ENCODE peak calls at places on chromosomes 11 and 22, in ten cellular contexts. C is neural progenitor cell, P is coronary artery, H is tibial artery, X is right atrium auricular region, G is psoas muscle, T is PC-3, M is endodermal cell, D is BJ, J is fibroblast of pulmonary artery. K is an unnamed sample.
A peak's percentile ranks its signal among the peaks of the same experiment; 100 is the strongest.

GRCh38 chr11:113470233-113470632 is 5.0 kb downstream of the DRD2 start:
- DNase-seq in C (peak; percentile 53), P (peak; percentile 17), H (no peak), X (no peak), G (no peak), T (no peak), M (peak; percentile 52), D (no peak), J (no peak), K (no peak)

GRCh38 chr22:42891008-42891407 is 33.9 kb upstream of the ARFGAP3 start:
- DNase-seq in C (no peak), P (no peak), H (no peak), X (no peak), G (no peak), T (no peak), M (no peak), D (no peak), J (no peak), K (no peak)

GRCh38 chr11:114440121-114440860 is 1.0 kb downstream of the REXO2 start:
- DNase-seq in C (peak; percentile 16), P (no peak), H (no peak), X (no peak), G (no peak), T (peak; percentile 29), M (no peak), D (no peak), J (peak; percentile 36), K (no peak)

GRCh38 chr11:27839226-27839913 is 139.1 kb upstream of the BDNF start:
- DNase-seq in C (no peak), P (no peak), H (no peak), X (no peak), G (no peak), T (peak; percentile 52), M (no peak), D (no peak), J (peak; percentile 43), K (peak; percentile 27)

GRCh38 chr11:99325807-99326206 is 305.1 kb downstream of the CNTN5 start:
- DNase-seq in C (no peak), P (no peak), H (no peak), X (no peak), G (no peak), T (peak; percentile 93), M (no peak), D (no peak), J (peak; percentile 96), K (peak; percentile 91)

GRCh38 chr11:103875855-103876510 is 160.5 kb upstream of the DDI1 start:
- DNase-seq in C (no peak), P (no peak), H (no peak), X (no peak), G (no peak), T (no peak), M (no peak), D (no peak), J (no peak), K (no peak)

GRCh38 chr11:76769645-76770586 is 13.2 kb upstream of the TSKU start:
- DNase-seq in C (no peak), P (no peak), H (no peak), X (no peak), G (no peak), T (peak; percentile 55), M (peak; percentile 86), D (no peak), J (peak; percentile 31), K (no peak)

GRCh38 chr22:21725956-21726649 is 9.5 kb downstream of the YPEL1 start:
- DNase-seq in C (no peak), P (no peak), H (no peak), X (no peak), G (no peak), T (no peak), M (no peak), D (no peak), J (no peak), K (no peak)

GRCh38 chr22:22210375-22210774 is 34.2 kb upstream of the VPREB1 start:
- DNase-seq in C (no peak), P (no peak), H (no peak), X (no peak), G (no peak), T (peak; percentile 79), M (no peak), D (peak; percentile 3), J (peak; percentile 54), K (peak; percentile 93)

GRCh38 chr11:17989306-17989705 is 23.5 kb downstream of the SERGEF start:
- DNase-seq in C (no peak), P (no peak), H (no peak), X (no peak), G (no peak), T (no peak), M (no peak), D (no peak), J (no peak), K (no peak)

DNA sequence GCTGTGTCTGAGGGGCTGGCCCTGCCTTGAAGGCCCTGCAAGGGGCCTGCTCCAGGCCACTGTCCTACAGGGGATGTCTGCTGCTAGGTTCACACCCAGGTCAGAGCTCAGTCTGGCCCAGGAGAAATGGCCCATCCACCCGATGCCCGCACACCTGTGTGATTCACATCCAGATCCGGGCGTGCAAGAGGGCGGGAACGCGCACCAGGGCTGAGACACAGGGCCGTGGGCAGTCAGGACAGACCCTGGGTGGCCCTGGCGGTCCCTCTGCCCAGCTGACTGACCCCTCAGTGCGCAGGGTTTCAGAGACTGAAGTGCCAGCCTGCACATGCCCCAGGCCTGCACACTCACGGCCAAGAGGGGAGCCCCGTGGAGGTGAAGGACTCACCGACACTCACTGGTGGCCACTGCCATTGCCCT is 7.4 kb downstream of the TOLLIP start:
- DNase-seq in C (no peak), P (peak; percentile 62), H (no peak), X (no peak), G (no peak), T (no peak), M (peak; percentile 29), D (no peak), J (no peak), K (no peak)
- H3K4me3 ChIP-seq in C (no peak overlapping the region), P (no peak overlapping the region), H (no peak overlapping the region), X (no peak overlapping the region), G (no peak overlapping the region), T (no peak overlapping the region), M (no peak overlapping the region), D (no peak overlapping the region), J (no peak overlapping the region), K (no peak overlapping the region)

GRCh38 chr11:81449588-81450155 is 1284.0 kb downstream of the FAM181B start:
- DNase-seq in C (no peak), P (no peak), H (no peak), X (no peak), G (no peak), T (no peak), M (no peak), D (no peak), J (no peak), K (peak; percentile 41)

DNA sequence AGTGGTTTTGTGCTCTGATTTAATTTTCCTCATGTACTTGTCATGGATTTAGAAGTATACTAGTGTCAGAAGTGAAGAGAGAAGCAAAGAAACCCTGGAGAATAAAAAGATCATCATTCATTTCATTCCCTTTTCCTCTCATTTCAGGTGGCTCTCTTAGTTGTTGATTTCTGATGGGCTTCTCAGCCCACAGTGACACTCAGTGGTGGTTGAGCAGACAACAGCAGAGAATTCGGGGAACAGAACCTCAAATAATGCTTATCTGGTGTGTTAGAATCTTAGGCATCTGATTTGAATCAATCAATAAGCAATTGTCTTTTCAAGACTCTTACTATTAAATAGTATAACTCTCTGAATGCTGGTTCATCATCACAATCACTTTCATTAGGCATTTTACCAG is 1289.4 kb downstream of the FAM181B start:
- DNase-seq in C (peak; percentile 34), P (no peak), H (no peak), X (no peak), G (no peak), T (no peak), M (peak; percentile 46), D (no peak), J (no peak), K (no peak)
- TF ChIP-seq CTCF in C (peak; percentile 55), P (no peak), H (no peak), X (peak; percentile 14), G (no peak), T (no peak), M (peak; percentile 78), D (no peak), J (no peak), K (peak; percentile 13)

GRCh38 chr11:101127699-101128570 is 1.7 kb downstream of the PGR start:
- DNase-seq in C (peak; percentile 58), P (peak; percentile 74), H (peak; percentile 47), X (peak; percentile 60), G (peak; percentile 59), T (no peak), M (peak; percentile 85), D (no peak), J (no peak), K (no peak)

GRCh38 chr11:101128571-101129202 is 926 bp downstream of the PGR start:
- DNase-seq in C (peak; percentile 36), P (peak; percentile 73), H (peak; percentile 24), X (no peak), G (peak; percentile 52), T (no peak), M (no peak), D (no peak), J (no peak), K (no peak)

GRCh38 chr11:101126551-101127347 is 2.9 kb downstream of the PGR start:
- DNase-seq in C (peak; percentile 58), P (peak; percentile 74), H (peak; percentile 68), X (peak; percentile 63), G (peak; percentile 59), T (no peak), M (peak; percentile 67), D (no peak), J (peak; percentile 25), K (no peak)

GRCh38 chr11:101127348-101127698 is 2.3 kb downstream of the PGR start:
- DNase-seq in C (peak; percentile 64), P (peak; percentile 73), H (peak; percentile 20), X (no peak), G (peak; percentile 54), T (no peak), M (peak; percentile 84), D (no peak), J (no peak), K (no peak)

GRCh38 chr11:101129203-101129943 is at the start of gene PGR:
- DNase-seq in C (peak; percentile 70), P (peak; percentile 73), H (peak; percentile 69), X (peak; percentile 62), G (peak; percentile 49), T (no peak), M (peak; percentile 72), D (no peak), J (no peak), K (no peak)
- H3K4me3 ChIP-seq in C (peak within 1 kb of the TSS; percentile 49), P (peak within 1 kb of the TSS; percentile 78), H (peak within 1 kb of the TSS; percentile 82), X (peak within 1 kb of the TSS; percentile 58), G (peak within 1 kb of the TSS; percentile 64), T (no peak within 1 kb of the TSS), M (peak within 1 kb of the TSS; percentile 74), D (no peak within 1 kb of the TSS), J (peak within 1 kb of the TSS; percentile 2), K (no peak within 1 kb of the TSS)

DNA sequence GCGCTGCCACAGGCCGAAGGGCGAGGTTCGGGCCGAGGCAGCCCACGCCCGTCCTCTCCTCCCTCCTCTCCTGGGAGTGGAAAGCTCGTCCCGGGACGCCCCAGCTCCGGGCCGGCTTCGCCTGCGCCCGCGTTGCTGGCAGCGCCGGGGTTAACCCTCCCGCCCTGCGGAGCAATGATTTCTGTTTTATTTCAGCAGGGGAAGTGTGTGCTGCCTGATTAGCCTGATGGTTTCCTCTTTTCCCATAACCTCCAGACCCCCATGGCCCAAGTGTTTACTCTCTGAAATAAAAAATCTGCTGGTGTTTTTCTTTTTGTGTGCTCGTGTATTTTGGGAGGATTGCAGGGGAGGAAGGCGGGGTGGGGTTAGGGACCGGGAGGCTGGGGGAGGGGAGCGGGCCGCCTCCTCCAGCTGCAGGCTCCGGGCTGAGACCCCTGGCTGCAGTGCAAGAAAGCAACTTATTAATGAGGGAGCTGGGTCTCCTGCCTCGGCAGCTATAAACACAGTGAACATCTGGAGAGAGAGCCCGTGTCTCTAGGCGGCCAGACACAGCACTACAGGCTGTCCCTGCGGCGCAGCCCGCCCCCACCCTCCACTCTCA is 38.6 kb downstream of the ETS1 start:
- DNase-seq in C (peak; percentile 71), P (no peak), H (no peak), X (peak; percentile 70), G (peak; percentile 79), T (peak; percentile 31), M (peak; percentile 78), D (no peak), J (peak; percentile 56), K (no peak)
- TF ChIP-seq CTCF in C (no peak), P (no peak), H (no peak), X (peak; percentile 45), G (no peak), T (no peak), M (peak; percentile 27), D (peak; percentile 7), J (no peak), K (no peak)

K was measured in epithelial cell of esophagus.